ENCODE peak calls at places on chromosomes 12 and 14, in six cellular contexts. K is HepG2, A is GM12878, E is K562, V is H1, Q is HCT116. C is an unnamed sample.

GRCh38 chr14:75554482-75554881 is 23.9 kb upstream of the FLVCR2 start:
- DNase-seq in K (no peak), A (no peak), E (no peak), V (no peak), Q (no peak), C (no peak)

GRCh38 chr12:111445311-111446043 is 39.8 kb downstream of the SH2B3 start:
- DNase-seq in K (no peak), A (no peak), E (no peak), V (no peak), Q (no peak), C (no peak)

GRCh38 chr12:31234955-31235867 is 90.7 kb downstream of the SINHCAF start:
- DNase-seq in K (peak), A (no peak), E (peak), V (no peak), Q (peak), C (peak)

GRCh38 chr14:75222208-75222701 is 45.8 kb upstream of the TMED10 start:
- DNase-seq in K (no peak), A (peak), E (peak), V (peak), Q (no peak), C (no peak)

GRCh38 chr12:93818488-93819047 is 141.4 kb downstream of the CRADD start:
- DNase-seq in K (no peak), A (no peak), E (no peak), V (no peak), Q (no peak), C (no peak)

GRCh38 chr14:101449114-101449513 is 112.2 kb upstream of the DIO3 start:
- DNase-seq in K (no peak), A (no peak), E (no peak), V (no peak), Q (no peak), C (no peak)

GRCh38 chr12:51139292-51139844 is 33.6 kb downstream of the TFCP2 start:
- DNase-seq in K (no peak), A (no peak), E (no peak), V (no peak), Q (no peak), C (no peak)

GRCh38 chr12:6201199-6201608 is 1.0 kb downstream of the CD9 start:
- DNase-seq in K (no peak), A (no peak), E (no peak), V (no peak), Q (no peak), C (no peak)

GRCh38 chr12:120199595-120200306 is 1.2 kb downstream of the RPLP0 start:
- DNase-seq in K (no peak), A (no peak), E (no peak), V (no peak), Q (no peak), C (no peak)

GRCh38 chr12:82756303-82756702 is 69.6 kb downstream of the TMTC2 start:
- DNase-seq in K (no peak), A (no peak), E (no peak), V (no peak), Q (no peak), C (no peak)

GRCh38 chr12:110733089-110733715 is 9.5 kb downstream of the PPP1CC start:
- DNase-seq in K (no peak), A (no peak), E (no peak), V (no peak), Q (no peak), C (no peak)

GRCh38 chr14:84749191-84749945 is 780.6 kb upstream of the FLRT2 start:
- DNase-seq in K (no peak), A (no peak), E (no peak), V (no peak), Q (no peak), C (no peak)

GRCh38 chr12:55737581-55738112 is 5.3 kb upstream of the GDF11 start:
- DNase-seq in K (no peak), A (no peak), E (no peak), V (no peak), Q (no peak), C (no peak)

GRCh38 chr12:55738113-55739024 is 4.6 kb upstream of the GDF11 start:
- DNase-seq in K (peak), A (peak), E (peak), V (no peak), Q (peak), C (peak)

GRCh38 chr12:55739025-55739378 is 3.9 kb upstream of the GDF11 start:
- DNase-seq in K (no peak), A (no peak), E (no peak), V (no peak), Q (no peak), C (no peak)

GRCh38 chr12:55736076-55736475 is 6.8 kb upstream of the GDF11 start:
- DNase-seq in K (no peak), A (no peak), E (no peak), V (no peak), Q (no peak), C (no peak)

GRCh38 chr12:55736780-55737580 is 5.9 kb upstream of the GDF11 start:
- DNase-seq in K (peak), A (no peak), E (peak), V (no peak), Q (peak), C (peak)
- H3K4me3 ChIP-seq in K (peak), A (no peak), E (no peak), V (no peak), Q (peak), C (no peak)

GRCh38 chr12:48937170-48937569 is 11.9 kb upstream of the FKBP11 start:
- DNase-seq in K (no peak), A (no peak), E (peak), V (no peak), Q (no peak), C (no peak)

GRCh38 chr12:48938805-48939204 is 13.5 kb upstream of the FKBP11 start:
- DNase-seq in K (no peak), A (no peak), E (no peak), V (no peak), Q (no peak), C (no peak)

GRCh38 chr12:48933664-48934311 is 8.5 kb upstream of the FKBP11 start:
- DNase-seq in K (no peak), A (no peak), E (no peak), V (no peak), Q (no peak), C (no peak)

GRCh38 chr12:48934312-48934706 is 9.0 kb upstream of the FKBP11 start:
- DNase-seq in K (peak), A (no peak), E (peak), V (no peak), Q (no peak), C (no peak)

DNA sequence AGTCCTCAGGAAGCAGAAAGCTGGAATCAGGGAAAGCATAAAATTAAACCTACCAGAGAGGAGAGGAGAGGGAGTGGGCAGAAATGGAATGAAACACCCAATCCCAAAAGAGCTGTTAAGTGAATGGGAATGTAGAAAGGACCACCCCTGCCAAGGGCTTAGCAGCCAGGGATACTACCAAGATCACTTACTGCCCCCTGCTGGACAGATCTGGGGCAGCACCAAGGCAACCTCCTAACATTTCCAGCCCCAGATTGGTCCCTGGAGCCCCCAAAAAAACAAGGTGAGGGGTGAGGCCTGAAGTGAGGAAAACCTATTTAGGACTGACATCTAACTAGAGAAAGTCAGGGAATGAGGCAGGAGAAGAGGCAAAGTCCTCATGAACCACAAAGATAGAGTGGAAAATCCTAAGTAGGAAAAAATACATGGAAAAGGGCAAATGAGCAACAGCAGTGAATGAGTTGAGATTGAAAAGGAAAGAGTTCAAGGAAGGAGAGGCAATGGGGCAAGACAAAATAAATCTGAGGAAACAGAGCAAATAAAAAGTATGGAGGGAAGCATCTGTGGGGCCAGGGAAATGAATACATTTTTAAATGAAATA is 11.2 kb upstream of the FKBP11 start:
- DNase-seq in K (peak), A (no peak), E (peak), V (peak), Q (peak), C (peak)
- TF ChIP-seq ZNF274 in K (no peak), A (no peak), E (no peak), V (no peak), Q (no peak), C (no peak)

DNA sequence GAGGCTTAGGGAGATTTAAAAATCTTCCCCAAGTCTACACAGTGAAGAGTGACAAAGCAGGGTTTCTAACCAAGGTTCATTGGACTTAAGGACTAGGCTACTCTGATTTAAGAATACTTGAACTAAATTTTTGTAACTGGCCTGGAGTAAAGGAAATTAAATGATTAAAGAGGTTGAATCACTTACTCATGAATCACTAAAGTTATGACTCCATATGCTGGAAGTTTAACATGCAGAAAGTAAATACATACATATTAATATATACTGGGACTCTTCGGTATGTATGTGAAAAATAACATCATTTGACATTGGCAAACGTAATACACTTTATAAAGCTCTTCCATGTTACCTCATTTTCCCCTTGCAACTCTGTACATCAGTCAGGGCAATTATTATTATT is 322.9 kb downstream of the KCNH5 start:
- DNase-seq in K (no peak), A (no peak), E (no peak), V (no peak), Q (no peak), C (no peak)
- H3K9ac ChIP-seq in K (no peak), A (no peak), E (no peak), V (no peak), Q (no peak), C (no peak)

DNA sequence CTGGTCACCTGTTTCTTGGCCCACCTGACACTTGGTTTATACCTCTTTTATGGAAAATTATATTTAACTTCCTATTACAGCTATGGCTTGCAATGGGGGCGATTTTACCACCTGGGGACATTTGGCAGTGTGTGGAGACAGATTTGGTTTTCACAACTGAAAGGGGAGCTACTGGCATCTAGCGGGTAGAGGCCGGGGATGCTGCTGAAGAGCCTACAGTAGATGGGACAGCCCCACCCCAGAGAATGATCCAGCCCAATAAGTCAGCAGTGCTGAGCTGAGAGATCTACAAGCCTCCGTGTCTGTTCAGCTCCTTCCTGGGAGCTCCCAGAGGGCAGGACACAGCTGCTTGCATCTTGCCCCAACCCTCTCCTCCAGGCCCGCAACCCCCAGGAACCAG is 302.8 kb downstream of the CACNA1C start:
- DNase-seq in K (no peak), A (no peak), E (no peak), V (no peak), Q (no peak), C (no peak)
- H3K4me3 ChIP-seq in K (no peak), A (no peak), E (no peak), V (no peak), Q (no peak), C (no peak)

GRCh38 chr12:33111850-33112249 is 215.3 kb upstream of the PKP2 start:
- DNase-seq in K (no peak), A (no peak), E (no peak), V (no peak), Q (no peak), C (no peak)
- TF ChIP-seq ZNF274 in K (no peak), A (no peak), E (no peak), V (no peak), Q (no peak), C (no peak)

GRCh38 chr12:54020587-54020969 is 7.7 kb upstream of the HOXC6 start:
- DNase-seq in K (no peak), A (no peak), E (no peak), V (no peak), Q (no peak), C (no peak)
- H3K9ac ChIP-seq in K (no peak), A (no peak), E (no peak), V (no peak), Q (no peak), C (no peak)

GRCh38 chr12:109631236-109632150 is 57.9 kb downstream of the MVK start:
- DNase-seq in K (no peak), A (no peak), E (no peak), V (no peak), Q (no peak), C (no peak)
- H3K4me3 ChIP-seq in K (no peak), A (no peak), E (no peak), V (no peak), Q (no peak), C (no peak)

C was measured in NT2/D1.